ENCODE peak calls at places on chromosomes 11 and 22, in four cellular contexts. M is Calu3; V is CD8-positive, alpha-beta memory T cell; S is T follicular helper cell. E is an unnamed sample.

GRCh38 chr11:86740628-86741488 is 59.5 kb upstream of the PRSS23 start:
- DNase-seq in M (peak; percentile 48), V (no peak), S (no peak), E (peak; percentile 94)

GRCh38 chr11:67213251-67213650 is 53.0 kb upstream of the GRK2 start:
- DNase-seq in M (no peak), V (no peak), S (no peak), E (no peak)

GRCh38 chr11:126079640-126080205 is 17.1 kb upstream of the CDON start:
- DNase-seq in V (no peak), M (no peak), S (no peak), E (no peak)

GRCh38 chr22:46929689-46930225 is 167.3 kb downstream of the TBC1D22A start:
- DNase-seq in S (no peak), V (no peak), M (no peak), E (peak; percentile 83)

GRCh38 chr11:119751281-119752060 is 22.5 kb upstream of the NECTIN1 start:
- DNase-seq in M (no peak), S (no peak), V (no peak), E (no peak)

GRCh38 chr11:63505857-63506528 is at the start of gene LGALS12:
- DNase-seq in S (no peak), V (no peak), M (no peak), E (no peak)

GRCh38 chr11:105092255-105093239 is 47.0 kb downstream of the CARD18 start:
- DNase-seq in S (no peak), V (no peak), M (no peak), E (no peak)

GRCh38 chr22:32518848-32519247 is 44.2 kb downstream of the FBXO7 start:
- DNase-seq in V (no peak), S (no peak), M (no peak), E (peak; percentile 4)

GRCh38 chr11:33399421-33399820 is 142.2 kb downstream of the HIPK3 start:
- DNase-seq in S (no peak), M (no peak), V (no peak), E (no peak)